ENCODE peak calls at places on chromosomes 1 and 21, in seven cellular contexts. G, B, L, E, O, V and P are unnamed samples.

GRCh38 chr1:10383630-10384029 is 15.2 kb upstream of the PGD start:
- DNase-seq in E (no peak), L (no peak), V (no peak), G (no peak), B (no peak), O (no peak), P (no peak)

GRCh38 chr1:33169290-33170055 is 12.4 kb downstream of the TRIM62 start:
- DNase-seq in E (no peak), L (no peak), V (no peak), O (no peak), G (no peak), B (no peak), P (no peak)

GRCh38 chr1:232211149-232211548 is 418.8 kb downstream of the SIPA1L2 start:
- DNase-seq in B (no peak), L (no peak), O (no peak), E (no peak), V (no peak), G (peak; percentile 89), P (no peak)

GRCh38 chr21:42010507-42011493 is 640 bp upstream of the ZBTB21 start:
- DNase-seq in B (peak; percentile 82), L (peak; percentile 77), E (peak; percentile 17), G (peak; percentile 60), V (no peak), O (no peak), P (peak; percentile 90)

GRCh38 chr21:36297938-36298572 is 21.9 kb upstream of the MORC3 start:
- DNase-seq in V (peak; percentile 23), O (peak; percentile 67), L (peak; percentile 62), B (peak; percentile 71), E (peak; percentile 76), G (no peak), P (no peak)

GRCh38 chr21:15706686-15707085 is 23.1 kb upstream of the USP25 start:
- DNase-seq in B (no peak), V (peak; percentile 20), G (peak; percentile 40), L (no peak), E (peak; percentile 55), O (no peak), P (peak; percentile 70)

GRCh38 chr1:206557636-206558473 is 50.5 kb downstream of the RASSF5 start:
- DNase-seq in L (peak; percentile 64), O (no peak), V (no peak), B (no peak), E (no peak), G (no peak), P (peak; percentile 26)

GRCh38 chr1:106768501-106768900 is 288.0 kb upstream of the PRMT6 start:
- DNase-seq in V (no peak), B (no peak), E (no peak), L (no peak), G (no peak), O (no peak), P (no peak)

GRCh38 chr1:94702440-94702810 is 117.7 kb upstream of the SLC44A3 start:
- DNase-seq in L (no peak), G (peak; percentile 56), O (peak; percentile 65), E (no peak), B (no peak), V (peak; percentile 73), P (peak; percentile 77)

GRCh38 chr1:116806671-116807070 is 52.4 kb downstream of the CD2 start:
- DNase-seq in O (no peak), B (no peak), G (no peak), E (no peak), L (no peak), V (no peak), P (no peak)

GRCh38 chr1:96522927-96523326 is 198.7 kb upstream of the PTBP2 start:
- DNase-seq in B (no peak), L (no peak), V (no peak), G (no peak), O (no peak), E (no peak), P (no peak)

GRCh38 chr1:36223373-36223995 is 759 bp upstream of the THRAP3 start:
- DNase-seq in O (no peak), G (peak; percentile 56), L (no peak), B (no peak), E (no peak), V (peak; percentile 31), P (no peak)

GRCh38 chr1:84871181-84871580 is 21.8 kb downstream of the LPAR3 start:
- DNase-seq in E (no peak), B (no peak), G (no peak), V (no peak), O (no peak), L (no peak), P (no peak)

GRCh38 chr1:90012305-90012704 is 17.4 kb downstream of the ZNF326 start:
- DNase-seq in O (no peak), E (no peak), B (no peak), L (no peak), G (no peak), V (no peak), P (no peak)

GRCh38 chr1:248906741-248907661 is 966 bp downstream of the PGBD2 start:
- DNase-seq in G (peak; percentile 54), E (no peak), B (no peak), V (peak; percentile 26), O (no peak), L (no peak), P (no peak)

GRCh38 chr21:34075099-34075425 is 1.7 kb downstream of the MRPS6 start:
- DNase-seq in E (no peak), O (no peak), L (no peak), B (no peak), G (no peak), V (no peak), P (no peak)
- H3K4me3 ChIP-seq in E (peak overlapping the region; percentile 72), O (peak overlapping the region; percentile 25), L (peak overlapping the region; percentile 73), B (peak overlapping the region; percentile 73), G (peak overlapping the region; percentile 91), V (no peak overlapping the region), P (peak overlapping the region; percentile 99)

DNA sequence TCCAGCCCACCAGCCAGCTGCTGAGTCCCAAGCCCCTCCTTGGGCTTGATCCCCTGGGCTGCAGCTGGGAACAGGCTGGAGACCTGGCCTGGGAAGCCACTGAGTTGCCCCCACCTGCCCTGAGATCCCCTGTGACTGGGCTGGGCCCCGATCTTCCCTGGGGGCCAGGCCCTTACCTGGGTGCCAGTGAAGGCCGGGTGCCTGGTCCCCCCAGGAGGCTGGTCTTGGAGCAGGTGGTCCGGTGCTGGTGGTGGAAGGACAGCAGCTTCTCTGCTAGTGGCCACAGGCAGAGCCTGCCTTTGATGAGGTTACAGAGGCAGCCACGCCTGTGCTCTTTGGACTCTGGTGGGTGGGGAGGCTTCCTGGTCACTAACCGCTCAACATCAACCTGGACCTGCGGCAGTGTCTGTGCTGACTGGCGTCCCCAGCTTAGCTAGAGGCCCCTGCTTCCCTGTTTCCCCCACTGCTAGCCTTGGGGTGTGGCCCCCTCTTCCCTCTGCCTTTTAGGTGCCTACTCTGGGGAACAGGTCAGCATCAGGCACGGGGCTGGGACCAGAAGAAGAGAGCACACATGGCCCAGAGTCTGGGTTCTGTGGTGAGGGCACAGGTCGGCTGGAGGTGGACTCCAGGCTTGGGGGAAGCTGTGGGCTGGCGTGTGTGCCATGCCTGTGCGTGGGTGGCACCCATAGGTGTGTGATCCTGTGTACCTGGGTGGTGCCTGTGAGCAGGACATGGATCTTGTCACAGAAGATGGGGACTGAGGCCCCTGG is at the start of gene EPS8L3:
- DNase-seq in B (peak; percentile 46), G (no peak), E (no peak), O (peak; percentile 41), V (peak; percentile 13), L (peak; percentile 34), P (no peak)
- H3K4me1 ChIP-seq in B (peaks cover 8% of the 10 kb centered on the region), G (no peaks in the 10 kb centered on the region), E (no peaks in the 10 kb centered on the region), O (peaks cover 8% of the 10 kb centered on the region), V (no peaks in the 10 kb centered on the region), L (peaks cover 12% of the 10 kb centered on the region), P (peaks cover 14% of the 10 kb centered on the region)

GRCh38 chr1:17538428-17539130 is 919 bp upstream of the ARHGEF10L start:
- DNase-seq in O (peak; percentile 73), G (peak; percentile 93), B (peak; percentile 83), E (peak; percentile 66), L (no peak), V (peak; percentile 56), P (peak; percentile 92)
- H3K27ac ChIP-seq in O (no peak overlapping the region), G (peak overlapping the region; percentile 96), B (peak overlapping the region; percentile 85), E (peak overlapping the region; percentile 98), L (no peak overlapping the region), V (peak overlapping the region; percentile 84), P (no peak overlapping the region)

GRCh38 chr1:156496211-156496761 is 4.3 kb downstream of the MEF2D start:
- DNase-seq in V (peak; percentile 33), L (no peak), E (no peak), O (peak; percentile 66), G (peak; percentile 46), B (no peak), P (no peak)
- H3K4me3 ChIP-seq in V (no peak overlapping the region), L (peak overlapping the region; percentile 88), E (peak overlapping the region; percentile 7), O (no peak overlapping the region), G (no peak overlapping the region), B (peak overlapping the region; percentile 98), P (no peak overlapping the region)

GRCh38 chr1:31706384-31707058 is 2.7 kb upstream of the COL16A1 start:
- DNase-seq in B (no peak), E (no peak), O (no peak), L (no peak), G (no peak), V (no peak), P (no peak)

GRCh38 chr1:31708324-31708723 is 4.5 kb upstream of the COL16A1 start:
- DNase-seq in E (no peak), B (no peak), V (no peak), G (no peak), L (no peak), O (no peak), P (peak; percentile 92)

GRCh38 chr1:31707711-31708110 is 3.9 kb upstream of the COL16A1 start:
- DNase-seq in G (peak; percentile 61), B (no peak), L (no peak), V (no peak), O (no peak), E (peak; percentile 42), P (peak; percentile 75)

GRCh38 chr1:31712041-31712440 is 8.2 kb upstream of the COL16A1 start:
- DNase-seq in L (no peak), O (no peak), E (no peak), G (no peak), B (no peak), V (no peak), P (peak; percentile 91)

GRCh38 chr1:31709060-31709459 is 5.2 kb upstream of the COL16A1 start:
- DNase-seq in E (no peak), B (no peak), O (no peak), V (no peak), L (no peak), G (no peak), P (no peak)
- H3K4me1 ChIP-seq in E (peaks cover 4% of the 10 kb centered on the region), B (peaks cover 49% of the 10 kb centered on the region), O (peaks cover 24% of the 10 kb centered on the region), V (peaks cover 6% of the 10 kb centered on the region), L (peaks cover 32% of the 10 kb centered on the region), G (peaks cover 17% of the 10 kb centered on the region), P (peaks cover 91% of the 10 kb centered on the region)

DNA sequence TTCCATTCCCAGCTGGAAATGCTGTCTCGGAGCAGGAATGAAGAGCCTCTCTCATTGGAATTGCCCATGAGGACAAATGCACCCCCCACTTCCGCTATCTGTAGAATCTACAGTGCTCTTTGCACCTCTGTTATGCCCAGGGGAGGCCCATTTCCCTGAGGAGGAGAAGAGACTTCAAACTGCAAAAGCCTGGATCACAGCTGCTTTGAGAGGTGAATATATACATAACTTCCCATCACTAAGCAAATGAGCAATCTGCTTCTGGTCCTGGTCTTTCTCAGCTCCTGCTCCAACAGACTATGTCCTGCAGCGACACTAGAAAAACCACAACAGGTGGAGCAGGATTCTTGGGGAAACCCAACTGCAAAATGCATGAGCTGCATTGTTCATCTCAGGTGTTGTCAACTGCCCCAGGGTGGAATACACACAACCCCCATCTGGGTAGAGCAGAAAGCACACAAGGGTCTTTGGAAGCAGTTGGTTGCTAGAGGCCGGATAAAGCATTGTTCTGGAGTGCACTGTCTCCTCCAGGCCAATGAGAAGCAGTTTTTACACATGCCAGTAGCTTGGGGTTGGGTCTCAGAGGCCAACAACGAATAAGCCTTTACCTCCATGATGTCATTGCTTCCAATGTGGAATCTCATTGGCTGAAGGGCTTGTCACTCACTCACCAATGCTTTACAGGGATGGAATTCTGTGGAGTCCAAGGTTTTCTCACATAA is 67.7 kb upstream of the RAB4A start:
- DNase-seq in L (no peak), V (peak; percentile 81), B (no peak), E (no peak), O (no peak), G (peak; percentile 97), P (no peak)
- H3K27ac ChIP-seq in L (no peak overlapping the region), V (peak overlapping the region; percentile 84), B (no peak overlapping the region), E (no peak overlapping the region), O (no peak overlapping the region), G (no peak overlapping the region), P (no peak overlapping the region)